ENCODE peak calls at places on chromosomes 6 and 20, in four cellular contexts. W is stimulated activated CD4-positive, alpha-beta T cell treated with anti-CD3 and anti-CD28 coated beads, Interleukin-2, amount 100 ng/mL, for 48 hours; F is activated CD4-positive, CD25-positive, alpha-beta regulatory T cell; O is NCI-H2171 treated with DMSO at 0.1 percent for 48 hours. B is an unnamed sample.

GRCh38 chr20:63533871-63534393 is 3.2 kb downstream of the PTK6 start:
- DNase-seq in W (no peak), F (no peak), O (no peak), B (no peak)

GRCh38 chr6:3294921-3295871 is 36.4 kb downstream of the PSMG4 start:
- DNase-seq in F (no peak), O (peak), W (no peak), B (no peak)

GRCh38 chr20:32079655-32080109 is 27.6 kb downstream of the HCK start:
- DNase-seq in O (no peak), F (no peak), W (no peak), B (peak)

GRCh38 chr6:144809120-144809519 is 524.0 kb downstream of the UTRN start:
- DNase-seq in O (no peak), W (no peak), F (no peak), B (no peak)

GRCh38 chr6:36598739-36599318 is 4.7 kb downstream of the SRSF3 start:
- DNase-seq in F (no peak), W (no peak), O (no peak), B (no peak)

GRCh38 chr6:105459884-105460283 is 57.0 kb upstream of the PREP start:
- DNase-seq in O (no peak), F (no peak), W (no peak), B (no peak)

GRCh38 chr6:28212510-28213212 is 12.4 kb upstream of the ZSCAN9 start:
- DNase-seq in W (peak), F (no peak), O (peak), B (peak)

GRCh38 chr6:70381436-70381786 is 31.9 kb upstream of the FAM135A start:
- DNase-seq in F (no peak), O (peak), W (no peak), B (no peak)

GRCh38 chr20:3239867-3240775 is 1.1 kb upstream of the SLC4A11 start:
- DNase-seq in O (no peak), F (no peak), W (no peak), B (peak)

GRCh38 chr6:168666751-168667427 is 225.9 kb downstream of the SMOC2 start:
- DNase-seq in W (no peak), O (no peak), F (no peak), B (no peak)

GRCh38 chr6:52728394-52728793 is 34.9 kb downstream of the GSTA2 start:
- DNase-seq in F (no peak), W (no peak), O (no peak), B (no peak)

GRCh38 chr6:166268431-166268830 is 39.8 kb downstream of the PRR18 start:
- DNase-seq in F (no peak), W (no peak), O (no peak), B (no peak)

GRCh38 chr6:79718509-79719247 is 87.5 kb downstream of the SH3BGRL2 start:
- DNase-seq in O (no peak), W (no peak), F (no peak), B (no peak)

GRCh38 chr20:17541996-17542395 is 10.8 kb upstream of the BFSP1 start:
- DNase-seq in W (no peak), F (no peak), O (no peak), B (no peak)

GRCh38 chr20:4813839-4814695 is 92.4 kb downstream of the PRND start:
- DNase-seq in F (no peak), O (no peak), W (no peak), B (no peak)

GRCh38 chr6:4369616-4370015 is 234.2 kb upstream of the ECI2 start:
- DNase-seq in W (no peak), F (no peak), O (no peak), B (no peak)

GRCh38 chr20:32282461-32282860 is 5.0 kb downstream of the KIF3B start:
- DNase-seq in F (no peak), O (peak), W (no peak), B (peak)

GRCh38 chr6:15874351-15874750 is 211.5 kb upstream of the DTNBP1 start:
- DNase-seq in F (no peak), W (no peak), O (no peak), B (no peak)

GRCh38 chr20:59004493-59004762 is 2.6 kb downstream of the CTSZ start:
- DNase-seq in O (no peak), W (no peak), F (peak), B (no peak)